ENCODE peak calls at places on chromosomes 5 and 9, in four cellular contexts. Q is keratinocyte, S is GM23248, H is SK-N-SH. G is an unnamed sample.

GRCh38 chr9:100064872-100065581 is 33.8 kb downstream of the ERP44 start:
- DNase-seq in Q (peak), S (peak), H (no peak), G (no peak)

GRCh38 chr9:122941560-122942234 is 877 bp downstream of the RABGAP1 start:
- DNase-seq in Q (peak), S (peak), H (no peak), G (no peak)

GRCh38 chr9:32823101-32823500 is 39.8 kb downstream of the TMEM215 start:
- DNase-seq in Q (no peak), S (no peak), H (no peak), G (no peak)

GRCh38 chr9:83012160-83012559 is 50.8 kb downstream of the RASEF start:
- DNase-seq in Q (no peak), S (no peak), H (no peak), G (no peak)

GRCh38 chr9:18124760-18125159 is 349.2 kb upstream of the ADAMTSL1 start:
- DNase-seq in Q (no peak), S (peak), H (no peak), G (no peak)

GRCh38 chr5:38540348-38540747 is 16.1 kb downstream of the LIFR start:
- DNase-seq in Q (no peak), S (no peak), H (no peak), G (peak)

GRCh38 chr9:126000731-126001580 is 253.8 kb downstream of the PBX3 start:
- DNase-seq in Q (no peak), S (no peak), H (peak), G (no peak)

GRCh38 chr9:114031948-114032688 is 46.0 kb downstream of the AMBP start:
- DNase-seq in Q (no peak), S (no peak), H (no peak), G (no peak)

GRCh38 chr5:78587775-78588291 is 60.7 kb downstream of the LHFPL2 start:
- DNase-seq in Q (no peak), S (peak), H (peak), G (no peak)

GRCh38 chr5:177426566-177427210 is at the start of gene GRK6:
- DNase-seq in Q (no peak), S (peak), H (peak), G (no peak)

GRCh38 chr5:150505041-150505511 is 2.9 kb upstream of the NDST1 start:
- DNase-seq in Q (no peak), S (peak), H (no peak), G (no peak)

GRCh38 chr5:150503977-150504620 is 3.8 kb upstream of the NDST1 start:
- DNase-seq in Q (no peak), S (peak), H (peak), G (peak)

GRCh38 chr5:150507283-150508020 is 479 bp upstream of the NDST1 start:
- DNase-seq in Q (no peak), S (no peak), H (no peak), G (no peak)

GRCh38 chr5:150506571-150507282 is 1.2 kb upstream of the NDST1 start:
- DNase-seq in Q (no peak), S (no peak), H (no peak), G (no peak)

DNA sequence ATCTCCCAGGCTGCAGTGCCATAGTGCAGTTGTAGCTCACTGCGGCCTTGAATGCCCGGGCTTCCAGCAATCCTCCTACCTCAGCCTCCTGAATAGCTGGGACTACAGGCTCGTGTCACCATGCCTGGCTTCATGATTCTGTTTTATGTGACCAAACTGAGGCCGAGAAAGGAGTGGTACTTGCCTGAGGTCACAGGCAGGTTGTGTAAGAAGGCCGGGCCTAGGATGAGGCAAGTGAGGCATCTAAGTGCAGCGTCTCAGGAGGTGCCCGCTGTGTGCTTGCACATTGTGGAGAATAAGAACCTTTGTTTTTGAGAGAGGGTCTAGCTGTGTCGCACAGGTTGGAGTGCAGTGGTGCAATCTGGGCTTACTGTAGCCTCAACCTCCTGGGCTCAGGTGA is 2.1 kb upstream of the NDST1 start:
- DNase-seq in Q (no peak), S (no peak), H (no peak), G (no peak)
- H3K27ac ChIP-seq in Q (no peak), S (no peak), H (peak), G (peak)

GRCh38 chr9:133478851-133479711 is at the start of gene SLC2A6:
- DNase-seq in Q (peak), S (peak), H (peak), G (peak)
- H3K27ac ChIP-seq in Q (peak), S (no peak), H (peak), G (peak)

GRCh38 chr5:125890387-125890955 is 532.7 kb upstream of the GRAMD2B start:
- DNase-seq in Q (no peak), S (no peak), H (no peak), G (no peak)

GRCh38 chr5:125896381-125896780 is 526.8 kb upstream of the GRAMD2B start:
- DNase-seq in Q (no peak), S (no peak), H (no peak), G (no peak)

GRCh38 chr5:125897068-125897467 is 526.1 kb upstream of the GRAMD2B start:
- DNase-seq in Q (no peak), S (no peak), H (no peak), G (no peak)

GRCh38 chr5:125891326-125891725 is 531.9 kb upstream of the GRAMD2B start:
- DNase-seq in Q (no peak), S (no peak), H (no peak), G (no peak)

GRCh38 chr5:125894383-125894782 is 528.8 kb upstream of the GRAMD2B start:
- DNase-seq in Q (no peak), S (no peak), H (no peak), G (no peak)
- H3K27ac ChIP-seq in Q (no peak), S (no peak), H (no peak), G (no peak)

GRCh38 chr9:84937086-84937670 is 267.6 kb downstream of the NTRK2 start:
- DNase-seq in Q (no peak), S (no peak), H (no peak), G (no peak)

GRCh38 chr9:84928419-84928818 is 258.9 kb downstream of the NTRK2 start:
- DNase-seq in Q (no peak), S (no peak), H (no peak), G (no peak)

GRCh38 chr9:84935528-84936117 is 266.1 kb downstream of the NTRK2 start:
- DNase-seq in Q (no peak), S (no peak), H (no peak), G (no peak)

GRCh38 chr9:84929068-84929467 is 259.5 kb downstream of the NTRK2 start:
- DNase-seq in Q (no peak), S (no peak), H (no peak), G (no peak)

DNA sequence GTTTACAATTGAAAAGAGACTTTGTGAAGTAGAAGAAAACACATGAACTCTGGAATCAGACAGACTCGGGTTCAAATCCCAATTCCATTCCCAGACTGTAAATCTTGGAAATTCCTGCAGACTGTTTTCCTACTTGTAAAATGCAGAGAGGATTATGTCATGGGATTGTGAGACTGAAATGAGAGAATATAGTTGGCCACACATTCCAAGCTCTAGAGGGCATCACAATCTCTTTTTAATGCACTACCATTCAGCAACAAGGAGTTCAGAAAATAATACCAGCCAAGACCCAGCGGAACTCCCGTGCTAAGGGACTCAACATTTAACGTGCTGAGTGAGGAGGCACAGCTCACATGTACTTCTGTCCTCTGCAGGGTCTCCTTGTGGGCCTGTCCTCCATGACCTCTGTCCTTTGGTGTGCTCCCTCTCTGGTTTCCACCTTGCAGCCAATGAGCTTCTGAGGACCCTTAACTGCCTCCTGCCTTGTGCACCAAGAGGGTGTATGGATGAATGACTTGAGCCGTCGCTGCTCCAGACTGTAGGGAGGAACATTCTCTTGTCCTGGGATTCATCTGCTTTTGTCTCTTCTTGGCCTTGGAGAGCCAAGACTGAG is 263.5 kb downstream of the NTRK2 start:
- DNase-seq in Q (no peak), S (no peak), H (no peak), G (no peak)
- H3K27ac ChIP-seq in Q (no peak), S (no peak), H (no peak), G (no peak)

DNA sequence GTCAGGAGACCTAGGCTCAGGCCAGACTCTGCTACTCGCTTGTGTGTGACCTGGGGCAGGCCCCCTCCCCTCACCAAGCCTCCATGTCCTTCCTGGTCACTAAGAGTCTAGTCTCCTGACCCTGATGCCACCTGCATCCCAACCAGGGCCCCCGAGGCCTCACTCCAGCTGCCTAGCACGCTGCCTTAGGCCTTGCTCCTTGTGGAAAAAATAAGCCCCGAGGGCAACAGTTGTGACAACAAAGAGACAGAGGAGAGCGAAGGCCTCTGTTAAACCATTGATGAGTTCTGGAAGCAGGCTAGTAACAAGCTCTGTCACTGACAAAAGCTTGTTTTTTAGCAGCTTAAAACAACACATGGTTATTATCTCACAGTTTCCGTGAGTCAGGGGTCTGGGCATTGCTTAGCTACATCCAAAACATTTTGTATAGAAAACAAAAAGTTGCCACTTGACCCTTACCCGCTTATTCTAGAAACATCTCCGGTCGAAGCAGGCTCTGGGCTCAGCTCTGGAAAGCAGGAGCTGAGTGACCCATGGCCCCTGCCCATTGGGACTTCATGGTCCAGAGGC is 48.2 kb upstream of the TBC1D2 start:
- DNase-seq in Q (no peak), S (no peak), H (no peak), G (no peak)
- H3K27ac ChIP-seq in Q (no peak), S (no peak), H (no peak), G (no peak)

GRCh38 chr9:68551191-68551590 is 10.5 kb upstream of the TMEM252 start:
- DNase-seq in Q (no peak), S (no peak), H (no peak), G (no peak)
- H3K27ac ChIP-seq in Q (no peak), S (no peak), H (no peak), G (no peak)

GRCh38 chr5:75671506-75671905 is 45.7 kb downstream of the POC5 start:
- DNase-seq in Q (no peak), S (no peak), H (no peak), G (no peak)

GRCh38 chr5:75670571-75670970 is 46.7 kb downstream of the POC5 start:
- DNase-seq in Q (no peak), S (no peak), H (no peak), G (no peak)

GRCh38 chr5:75667586-75667985 is 49.7 kb downstream of the POC5 start:
- DNase-seq in Q (no peak), S (peak), H (no peak), G (no peak)

GRCh38 chr5:75668348-75668895 is 48.8 kb downstream of the POC5 start:
- DNase-seq in Q (no peak), S (no peak), H (no peak), G (no peak)

DNA sequence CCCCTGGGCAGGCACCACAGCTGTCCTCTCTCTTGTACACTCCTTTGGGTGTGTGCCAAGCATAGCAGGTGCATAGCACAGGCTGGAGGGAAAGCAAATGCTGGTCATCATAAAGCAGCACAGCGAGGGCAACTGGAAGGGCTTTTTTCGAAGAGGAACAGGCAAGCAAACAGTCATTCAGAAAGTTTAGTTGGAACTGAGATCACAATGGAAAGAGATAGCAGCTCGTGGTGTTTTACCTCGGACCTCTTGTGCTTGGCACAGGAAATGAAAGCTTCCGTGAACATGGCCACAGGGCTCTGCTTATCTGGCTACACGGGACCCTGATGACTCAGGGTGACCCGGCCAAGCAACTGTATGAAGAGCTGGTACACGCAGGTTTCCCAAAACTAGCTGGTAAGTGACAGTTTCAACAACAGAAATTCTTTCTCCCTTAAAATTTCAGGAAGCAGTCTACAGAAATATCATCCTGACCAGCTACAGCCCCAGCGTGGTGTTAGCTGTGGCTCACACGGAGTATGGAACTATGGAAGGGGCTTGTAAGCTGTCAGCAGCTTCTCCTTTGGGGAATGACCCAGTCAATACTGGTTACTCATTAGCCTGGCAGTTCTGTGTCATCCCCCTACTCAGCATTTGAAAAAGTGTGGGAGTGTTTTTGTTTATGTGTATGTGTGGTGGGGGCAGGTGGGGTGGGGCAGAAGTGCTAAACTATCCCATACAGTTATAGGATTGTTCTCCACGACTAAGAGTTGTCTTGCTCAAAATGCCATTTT is 48.1 kb downstream of the POC5 start:
- DNase-seq in Q (no peak), S (no peak), H (no peak), G (no peak)
- H3K27ac ChIP-seq in Q (no peak), S (no peak), H (peak), G (no peak)

GRCh38 chr9:127562841-127563523 is 49.1 kb upstream of the STXBP1 start:
- DNase-seq in Q (no peak), S (no peak), H (no peak), G (no peak)
- H3K27ac ChIP-seq in Q (peak), S (peak), H (peak), G (no peak)

GRCh38 chr9:121362813-121363585 is 7.1 kb downstream of the STOM start:
- DNase-seq in Q (no peak), S (peak), H (no peak), G (no peak)

GRCh38 chr9:121360975-121361374 is 9.1 kb downstream of the STOM start:
- DNase-seq in Q (no peak), S (peak), H (no peak), G (no peak)

GRCh38 chr9:121358747-121359146 is 11.3 kb downstream of the STOM start:
- DNase-seq in Q (no peak), S (no peak), H (no peak), G (no peak)

GRCh38 chr9:121357011-121357410 is 13.0 kb downstream of the STOM start:
- DNase-seq in Q (no peak), S (no peak), H (no peak), G (no peak)

DNA sequence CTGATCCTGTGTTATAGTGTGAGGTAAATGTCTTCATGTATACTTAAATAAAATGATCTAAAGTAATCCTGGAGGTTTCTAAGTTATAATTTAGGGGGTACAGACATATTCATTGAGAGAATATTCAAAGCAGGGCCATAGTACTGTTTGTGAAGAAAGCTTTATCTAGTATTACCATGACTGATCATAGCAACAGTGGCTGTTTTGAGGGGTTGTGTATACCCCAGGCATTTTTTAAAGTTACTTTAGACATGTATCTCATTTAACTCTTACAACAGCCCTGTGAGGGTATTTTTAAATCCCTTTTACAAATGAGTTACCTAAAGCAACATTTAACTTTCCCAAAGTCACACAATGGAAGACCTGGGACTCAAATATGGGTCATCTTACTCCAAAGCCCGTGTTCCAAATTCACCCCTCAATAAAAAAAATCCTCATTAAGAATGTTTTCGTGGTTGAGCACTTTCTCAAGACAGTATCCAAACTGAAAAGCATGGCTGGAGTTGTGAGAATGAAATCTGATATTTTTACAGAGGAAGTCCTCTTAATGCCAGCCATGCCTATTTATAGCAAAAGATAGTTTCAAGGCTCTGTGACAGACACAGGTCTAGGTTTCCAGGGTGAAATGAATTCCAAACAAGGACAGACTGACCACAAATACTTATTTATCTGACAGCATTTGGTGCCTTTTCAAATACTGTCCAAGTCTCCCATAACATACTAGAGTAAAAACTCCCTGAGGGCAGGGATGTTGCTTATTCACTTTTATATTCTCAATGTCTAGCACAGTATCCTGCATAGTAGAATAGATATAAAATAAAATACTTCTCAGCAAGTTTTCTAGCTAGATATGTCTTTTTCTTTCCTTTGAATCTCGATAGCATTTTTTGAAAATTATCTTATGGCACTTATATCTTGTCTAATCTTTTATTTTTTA is 10.4 kb downstream of the STOM start:
- DNase-seq in Q (no peak), S (peak), H (no peak), G (no peak)
- H3K27ac ChIP-seq in Q (peak), S (peak), H (no peak), G (no peak)

GRCh38 chr5:66876266-66876807 is 280.1 kb downstream of the MAST4 start:
- DNase-seq in Q (no peak), S (no peak), H (no peak), G (no peak)

GRCh38 chr5:66884589-66885228 is 288.5 kb downstream of the MAST4 start:
- DNase-seq in Q (no peak), S (no peak), H (no peak), G (no peak)

GRCh38 chr5:66877843-66878242 is 281.6 kb downstream of the MAST4 start:
- DNase-seq in Q (no peak), S (peak), H (no peak), G (no peak)

GRCh38 chr5:66882592-66883227 is 286.5 kb downstream of the MAST4 start:
- DNase-seq in Q (no peak), S (peak), H (no peak), G (no peak)

DNA sequence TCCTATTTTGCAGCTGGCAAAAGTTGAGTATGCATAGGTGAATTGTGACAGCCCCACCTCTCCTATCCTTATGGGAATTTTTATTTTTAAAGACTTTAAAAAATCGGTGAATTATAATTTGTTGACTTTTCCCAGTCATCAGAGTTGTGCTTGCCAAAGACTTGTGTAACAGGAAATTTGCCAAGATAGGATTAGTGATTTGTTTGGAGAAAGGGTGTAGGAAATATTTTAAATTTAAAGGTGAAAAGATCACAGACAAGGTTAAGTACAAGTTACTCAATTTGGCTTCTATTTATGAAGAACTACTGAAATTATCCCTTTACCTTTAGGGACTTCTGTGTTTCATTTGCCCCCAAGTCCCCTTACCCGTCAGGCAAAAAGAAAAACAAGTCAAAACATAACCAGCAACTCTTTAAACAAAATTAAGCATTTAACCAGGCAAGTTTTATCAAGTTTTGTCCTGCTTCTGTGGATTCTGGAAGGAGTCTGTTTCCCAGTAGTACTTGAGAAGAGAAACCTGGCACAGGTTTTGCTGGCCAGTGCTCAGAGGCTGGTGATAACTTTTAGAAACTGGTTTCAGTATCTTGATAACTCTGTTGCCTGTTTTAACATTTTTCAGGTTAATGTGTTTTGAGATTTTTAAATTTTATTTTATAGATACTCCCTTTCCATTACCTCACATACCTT is 285.4 kb downstream of the MAST4 start:
- DNase-seq in Q (no peak), S (peak), H (no peak), G (no peak)
- H3K27ac ChIP-seq in Q (peak), S (no peak), H (no peak), G (no peak)

G was measured in substantia nigra.